ENCODE peak calls at places on chromosomes 3 and 15, in seven cellular contexts. A is fibroblast of lung, O is PC-3, T is brain microvascular endothelial cell, Y is neural progenitor cell, P is transverse colon, U is Caco-2. M is an unnamed sample.

GRCh38 chr3:150083653-150084037 is 113.0 kb upstream of the PFN2 start:
- DNase-seq in A (peak; percentile 85), O (no peak), T (no peak), Y (no peak), P (peak; percentile 14), U (no peak), M (no peak)

GRCh38 chr3:146334151-146334550 is 83.2 kb upstream of the PLSCR4 start:
- DNase-seq in A (peak; percentile 68), O (peak; percentile 60), T (peak; percentile 42), Y (no peak), P (no peak), U (no peak), M (no peak)

GRCh38 chr3:141865101-141865500 is 11.3 kb upstream of the ATP1B3 start:
- DNase-seq in A (no peak), O (no peak), T (no peak), Y (no peak), P (no peak), U (no peak), M (no peak)

GRCh38 chr3:164231718-164232117 is 846.6 kb downstream of the SI start:
- DNase-seq in A (no peak), O (no peak), T (no peak), Y (no peak), P (no peak), U (no peak), M (no peak)

GRCh38 chr3:136353461-136353860 is 103.3 kb downstream of the PCCB start:
- DNase-seq in A (no peak), O (no peak), T (no peak), Y (no peak), P (no peak), U (no peak), M (no peak)

GRCh38 chr15:31171731-31172130 is 70.2 kb upstream of the TRPM1 start:
- DNase-seq in A (no peak), O (no peak), T (no peak), Y (no peak), P (no peak), U (no peak), M (no peak)

GRCh38 chr3:45608885-45609284 is 14.3 kb downstream of the LIMD1 start:
- DNase-seq in A (peak; percentile 70), O (peak; percentile 90), T (no peak), Y (no peak), P (no peak), U (no peak), M (no peak)

GRCh38 chr15:31457161-31457560 is 130.5 kb downstream of the KLF13 start:
- DNase-seq in A (no peak), O (no peak), T (peak; percentile 57), Y (no peak), P (no peak), U (no peak), M (peak; percentile 58)

GRCh38 chr15:66625974-66626373 is 60.2 kb upstream of the LCTL start:
- DNase-seq in A (no peak), O (peak; percentile 9), T (no peak), Y (no peak), P (no peak), U (no peak), M (no peak)

GRCh38 chr3:187396661-187397060 is 28.5 kb downstream of the RTP4 start:
- DNase-seq in A (no peak), O (no peak), T (no peak), Y (no peak), P (no peak), U (no peak), M (no peak)

GRCh38 chr15:34726407-34727100 is 28.2 kb downstream of the GJD2 start:
- DNase-seq in A (no peak), O (no peak), T (no peak), Y (no peak), P (no peak), U (no peak), M (no peak)

GRCh38 chr15:64247906-64248541 is 85.2 kb upstream of the PPIB start:
- DNase-seq in A (peak; percentile 89), O (peak; percentile 87), T (peak; percentile 89), Y (no peak), P (peak; percentile 31), U (peak; percentile 51), M (no peak)

GRCh38 chr3:58411036-58411435 is 22.6 kb downstream of the PDHB start:
- DNase-seq in A (no peak), O (no peak), T (no peak), Y (no peak), P (no peak), U (no peak), M (no peak)

GRCh38 chr3:159265705-159266104 is 463.9 kb downstream of the MFSD1 start:
- DNase-seq in A (no peak), O (no peak), T (peak; percentile 61), Y (no peak), P (no peak), U (no peak), M (no peak)

GRCh38 chr3:88542916-88543315 is 393.2 kb downstream of the C3orf38 start:
- DNase-seq in A (no peak), O (no peak), T (no peak), Y (no peak), P (no peak), U (no peak), M (no peak)

GRCh38 chr3:13513913-13514517 is 33.9 kb downstream of the HDAC11 start:
- DNase-seq in A (no peak), O (peak; percentile 76), T (no peak), Y (no peak), P (no peak), U (no peak), M (no peak)

GRCh38 chr3:126468028-126468891 is 7.4 kb downstream of the ZXDC start:
- DNase-seq in A (no peak), O (no peak), T (no peak), Y (no peak), P (no peak), U (peak; percentile 17), M (no peak)

GRCh38 chr3:7950890-7951289 is 550.7 kb upstream of the LMCD1 start:
- DNase-seq in A (no peak), O (no peak), T (no peak), Y (no peak), P (no peak), U (no peak), M (no peak)

GRCh38 chr3:97736928-97737327 is 27.6 kb upstream of the ARL6 start:
- DNase-seq in A (no peak), O (no peak), T (no peak), Y (peak; percentile 23), P (no peak), U (no peak), M (no peak)

GRCh38 chr3:63479661-63480035 is 172.8 kb upstream of the SNTN start:
- DNase-seq in A (no peak), O (no peak), T (no peak), Y (no peak), P (no peak), U (no peak), M (no peak)

GRCh38 chr15:52733078-52733477 is 53.9 kb upstream of the ATOSA start:
- DNase-seq in A (peak; percentile 83), O (no peak), T (no peak), Y (no peak), P (no peak), U (no peak), M (no peak)

GRCh38 chr3:51692980-51693395 is 13.9 kb upstream of the GRM2 start:
- DNase-seq in A (no peak), O (no peak), T (no peak), Y (no peak), P (no peak), U (no peak), M (no peak)

GRCh38 chr15:42133356-42133755 is 23.1 kb downstream of the PLA2G4F start:
- DNase-seq in A (no peak), O (no peak), T (no peak), Y (no peak), P (no peak), U (no peak), M (peak; percentile 50)

GRCh38 chr3:107199962-107200465 is 177.2 kb upstream of the CCDC54 start:
- DNase-seq in A (peak; percentile 31), O (no peak), T (no peak), Y (no peak), P (no peak), U (no peak), M (no peak)
- H3K4me3 ChIP-seq in A (no peak overlapping the region), O (no peak overlapping the region), T (no peak overlapping the region), Y (no peak overlapping the region), P (no peak overlapping the region), U (no peak overlapping the region), M (no peak overlapping the region)

GRCh38 chr15:40106203-40107161 is 2.2 kb downstream of the BMF start:
- DNase-seq in A (peak; percentile 70), O (peak; percentile 81), T (no peak), Y (peak; percentile 95), P (peak; percentile 85), U (peak; percentile 91), M (peak; percentile 90)
- TF ChIP-seq CTCF in A (no peak), O (peak; percentile 43), T (no peak), Y (no peak), P (no peak), U (no peak), M (no peak)

GRCh38 chr15:65394936-65395335 is 17.1 kb upstream of the IGDCC3 start:
- DNase-seq in A (no peak), O (no peak), T (no peak), Y (no peak), P (no peak), U (no peak), M (no peak)

GRCh38 chr15:65396283-65396964 is 18.6 kb upstream of the IGDCC3 start:
- DNase-seq in A (no peak), O (no peak), T (no peak), Y (peak; percentile 36), P (no peak), U (no peak), M (no peak)

GRCh38 chr15:65395567-65396185 is 17.9 kb upstream of the IGDCC3 start:
- DNase-seq in A (no peak), O (no peak), T (no peak), Y (peak; percentile 62), P (no peak), U (no peak), M (no peak)

GRCh38 chr15:65399001-65399706 is 21.4 kb upstream of the IGDCC3 start:
- DNase-seq in A (no peak), O (no peak), T (no peak), Y (no peak), P (no peak), U (no peak), M (no peak)

GRCh38 chr15:65396965-65397317 is 19.1 kb upstream of the IGDCC3 start:
- DNase-seq in A (no peak), O (no peak), T (no peak), Y (no peak), P (no peak), U (no peak), M (no peak)
- H3K4me3 ChIP-seq in A (no peak overlapping the region), O (no peak overlapping the region), T (no peak overlapping the region), Y (peak overlapping the region; percentile 31), P (no peak overlapping the region), U (no peak overlapping the region), M (no peak overlapping the region)

DNA sequence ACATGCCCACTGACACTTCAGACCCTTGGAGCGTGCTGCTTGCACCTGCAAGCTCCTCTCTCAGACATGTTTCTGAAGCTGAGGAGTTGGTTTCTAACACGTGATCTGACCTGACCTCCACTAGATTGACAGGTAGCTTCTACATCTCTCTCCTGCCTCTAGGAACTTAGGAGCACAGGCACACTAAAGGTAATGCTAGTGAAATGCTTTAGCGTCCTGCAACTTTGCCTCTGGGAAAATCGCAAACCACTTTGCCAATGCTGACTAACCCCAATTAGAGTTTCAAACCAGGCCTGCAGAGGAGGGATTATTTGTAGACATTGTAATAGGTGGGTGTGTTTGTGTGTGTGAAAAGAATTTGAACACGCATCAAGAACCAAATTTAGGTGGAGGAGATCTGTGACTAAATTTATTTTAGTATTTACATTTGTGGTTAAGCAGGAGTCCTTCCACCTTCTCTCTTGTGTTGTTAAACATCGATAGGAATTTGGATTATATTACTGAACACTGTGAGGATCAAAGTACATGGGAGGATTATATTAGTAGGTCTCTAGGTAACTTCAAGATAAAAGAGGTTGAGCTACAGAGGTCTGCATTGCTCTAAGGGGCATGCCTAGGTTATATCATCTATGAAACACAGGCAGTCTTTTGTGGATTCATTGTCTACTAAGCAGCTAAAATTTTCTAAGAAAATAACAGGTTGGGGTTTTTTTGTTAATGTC is 86.7 kb upstream of the ZBED2 start:
- DNase-seq in A (no peak), O (peak; percentile 90), T (no peak), Y (no peak), P (no peak), U (no peak), M (no peak)
- TF ChIP-seq CTCF in A (no peak), O (no peak), T (no peak), Y (no peak), P (no peak), U (no peak), M (no peak)